ENCODE peak calls at places on chromosomes 6 and 20, in seven cellular contexts. One of them, this sample, is unnamed.

GRCh38 chr6:138402833-138403187 is 1.2 kb upstream of the HEBP2 start:
- DNase-seq in NCI-H774: no peak
- DNase-seq in stimulated activated naive CD8-positive, alpha-beta T cell treated with anti-CD3 and anti-CD28 coated beads, Interleukin-15, Interleukin-2, amounts not matched to agents 100 U/mL and 50 U/mL, for 24 hours: no peak
- DNase-seq in NCI-H2081: no peak
- DNase-seq in hypothalamus: no peak
- DNase-seq in D341Med: no peak
- DNase-seq in WERI-Rb-1: no peak
- DNase-seq in this sample: no peak

GRCh38 chr6:123716506-123716905 is 79.8 kb upstream of the TRDN start:
- DNase-seq in NCI-H774: no peak
- DNase-seq in stimulated activated naive CD8-positive, alpha-beta T cell treated with anti-CD3 and anti-CD28 coated beads, Interleukin-15, Interleukin-2, amounts not matched to agents 100 U/mL and 50 U/mL, for 24 hours: no peak
- DNase-seq in NCI-H2081: no peak
- DNase-seq in hypothalamus: no peak
- DNase-seq in D341Med: no peak
- DNase-seq in WERI-Rb-1: no peak
- DNase-seq in this sample: no peak

GRCh38 chr6:44514576-44515193 is 127.2 kb downstream of the CDC5L start:
- DNase-seq in NCI-H774: no peak
- DNase-seq in stimulated activated naive CD8-positive, alpha-beta T cell treated with anti-CD3 and anti-CD28 coated beads, Interleukin-15, Interleukin-2, amounts not matched to agents 100 U/mL and 50 U/mL, for 24 hours: no peak
- DNase-seq in NCI-H2081: no peak
- DNase-seq in hypothalamus: no peak
- DNase-seq in D341Med: no peak
- DNase-seq in WERI-Rb-1: no peak
- DNase-seq in this sample: no peak

GRCh38 chr6:142935553-142936517 is 9.1 kb downstream of the HIVEP2 start:
- DNase-seq in NCI-H774: no peak
- DNase-seq in stimulated activated naive CD8-positive, alpha-beta T cell treated with anti-CD3 and anti-CD28 coated beads, Interleukin-15, Interleukin-2, amounts not matched to agents 100 U/mL and 50 U/mL, for 24 hours: peak
- DNase-seq in NCI-H2081: no peak
- DNase-seq in hypothalamus: no peak
- DNase-seq in D341Med: no peak
- DNase-seq in WERI-Rb-1: no peak
- DNase-seq in this sample: no peak

GRCh38 chr6:56849876-56850275 is 105.0 kb upstream of the BEND6 start:
- DNase-seq in NCI-H774: no peak
- DNase-seq in stimulated activated naive CD8-positive, alpha-beta T cell treated with anti-CD3 and anti-CD28 coated beads, Interleukin-15, Interleukin-2, amounts not matched to agents 100 U/mL and 50 U/mL, for 24 hours: no peak
- DNase-seq in NCI-H2081: no peak
- DNase-seq in hypothalamus: peak
- DNase-seq in D341Med: no peak
- DNase-seq in WERI-Rb-1: no peak
- DNase-seq in this sample: no peak

GRCh38 chr6:133315811-133316210 is 74.7 kb downstream of the EYA4 start:
- DNase-seq in NCI-H774: no peak
- DNase-seq in stimulated activated naive CD8-positive, alpha-beta T cell treated with anti-CD3 and anti-CD28 coated beads, Interleukin-15, Interleukin-2, amounts not matched to agents 100 U/mL and 50 U/mL, for 24 hours: no peak
- DNase-seq in NCI-H2081: no peak
- DNase-seq in hypothalamus: no peak
- DNase-seq in D341Med: no peak
- DNase-seq in WERI-Rb-1: no peak
- DNase-seq in this sample: no peak

GRCh38 chr20:18388860-18389259 is 78.0 kb downstream of the DZANK1 start:
- DNase-seq in NCI-H774: no peak
- DNase-seq in stimulated activated naive CD8-positive, alpha-beta T cell treated with anti-CD3 and anti-CD28 coated beads, Interleukin-15, Interleukin-2, amounts not matched to agents 100 U/mL and 50 U/mL, for 24 hours: no peak
- DNase-seq in NCI-H2081: no peak
- DNase-seq in hypothalamus: no peak
- DNase-seq in D341Med: no peak
- DNase-seq in WERI-Rb-1: no peak
- DNase-seq in this sample: no peak

GRCh38 chr6:119347466-119348307 is 1.9 kb downstream of the MAN1A1 start:
- DNase-seq in NCI-H774: no peak
- DNase-seq in stimulated activated naive CD8-positive, alpha-beta T cell treated with anti-CD3 and anti-CD28 coated beads, Interleukin-15, Interleukin-2, amounts not matched to agents 100 U/mL and 50 U/mL, for 24 hours: peak
- DNase-seq in NCI-H2081: no peak
- DNase-seq in hypothalamus: peak
- DNase-seq in D341Med: no peak
- DNase-seq in WERI-Rb-1: no peak
- DNase-seq in this sample: peak

GRCh38 chr6:166194885-166195860 is 27.5 kb upstream of the TBXT start:
- DNase-seq in NCI-H774: no peak
- DNase-seq in stimulated activated naive CD8-positive, alpha-beta T cell treated with anti-CD3 and anti-CD28 coated beads, Interleukin-15, Interleukin-2, amounts not matched to agents 100 U/mL and 50 U/mL, for 24 hours: no peak
- DNase-seq in NCI-H2081: no peak
- DNase-seq in hypothalamus: no peak
- DNase-seq in D341Med: no peak
- DNase-seq in WERI-Rb-1: no peak
- DNase-seq in this sample: no peak

GRCh38 chr6:146027586-146028249 is 1.1 kb upstream of the GRM1 start:
- DNase-seq in NCI-H774: peak
- DNase-seq in stimulated activated naive CD8-positive, alpha-beta T cell treated with anti-CD3 and anti-CD28 coated beads, Interleukin-15, Interleukin-2, amounts not matched to agents 100 U/mL and 50 U/mL, for 24 hours: no peak
- DNase-seq in NCI-H2081: peak
- DNase-seq in hypothalamus: peak
- DNase-seq in D341Med: peak
- DNase-seq in WERI-Rb-1: peak
- DNase-seq in this sample: peak

GRCh38 chr20:35151739-35152138 is 4.6 kb upstream of the EDEM2 start:
- DNase-seq in NCI-H774: no peak
- DNase-seq in stimulated activated naive CD8-positive, alpha-beta T cell treated with anti-CD3 and anti-CD28 coated beads, Interleukin-15, Interleukin-2, amounts not matched to agents 100 U/mL and 50 U/mL, for 24 hours: no peak
- DNase-seq in NCI-H2081: no peak
- DNase-seq in hypothalamus: no peak
- DNase-seq in D341Med: no peak
- DNase-seq in WERI-Rb-1: no peak
- DNase-seq in this sample: no peak